ENCODE peak calls at places on chromosomes 5 and 9, in five cellular contexts. One of them, this sample, is unnamed.

GRCh38 chr9:131008563-131008908 is 438 bp upstream of the LAMC3 start:
- DNase-seq in pancreas: no peak
- DNase-seq in omental fat pad: no peak
- DNase-seq in adrenal gland: no peak
- DNase-seq in AG09319: no peak
- DNase-seq in this sample: no peak

GRCh38 chr5:77621440-77621839 is 17.1 kb downstream of the OTP start:
- DNase-seq in pancreas: no peak
- DNase-seq in adrenal gland: no peak
- DNase-seq in omental fat pad: no peak
- DNase-seq in AG09319: no peak
- DNase-seq in this sample: no peak

GRCh38 chr5:33153891-33154290 is 286.9 kb upstream of the TARS1 start:
- DNase-seq in AG09319: no peak
- DNase-seq in pancreas: no peak
- DNase-seq in adrenal gland: no peak
- DNase-seq in omental fat pad: no peak
- DNase-seq in this sample: no peak

GRCh38 chr5:132411382-132411925 is 41.9 kb downstream of the SLC22A5 start:
- DNase-seq in adrenal gland: peak; percentile 48
- DNase-seq in omental fat pad: no peak
- DNase-seq in pancreas: no peak
- DNase-seq in AG09319: no peak
- DNase-seq in this sample: peak; percentile 51

GRCh38 chr5:88183255-88183654 is 85.4 kb downstream of the TMEM161B start:
- DNase-seq in pancreas: no peak
- DNase-seq in AG09319: no peak
- DNase-seq in adrenal gland: no peak
- DNase-seq in omental fat pad: no peak
- DNase-seq in this sample: no peak

GRCh38 chr5:139495644-139496435 is 13.3 kb upstream of the STING1 start:
- DNase-seq in adrenal gland: no peak
- DNase-seq in AG09319: no peak
- DNase-seq in pancreas: no peak
- DNase-seq in omental fat pad: no peak
- DNase-seq in this sample: peak; percentile 83

GRCh38 chr5:37833990-37834389 is 5.9 kb downstream of the GDNF start:
- DNase-seq in adrenal gland: no peak
- DNase-seq in pancreas: no peak
- DNase-seq in omental fat pad: no peak
- DNase-seq in AG09319: no peak
- DNase-seq in this sample: no peak

GRCh38 chr5:160260881-160261815 is 31.8 kb downstream of the FABP6 start:
- DNase-seq in omental fat pad: no peak
- DNase-seq in adrenal gland: peak; percentile 60
- DNase-seq in AG09319: no peak
- DNase-seq in pancreas: no peak
- DNase-seq in this sample: no peak

GRCh38 chr5:14900661-14901461 is 29.3 kb upstream of the ANKH start:
- DNase-seq in omental fat pad: peak; percentile 32
- DNase-seq in AG09319: peak; percentile 39
- DNase-seq in adrenal gland: peak; percentile 41
- DNase-seq in pancreas: no peak
- DNase-seq in this sample: no peak

GRCh38 chr5:145981612-145982571 is 45.5 kb downstream of the SH3RF2 start:
- DNase-seq in omental fat pad: no peak
- DNase-seq in AG09319: no peak
- DNase-seq in adrenal gland: no peak
- DNase-seq in pancreas: no peak
- DNase-seq in this sample: no peak

GRCh38 chr9:6195714-6196360 is 19.8 kb upstream of the IL33 start:
- DNase-seq in adrenal gland: no peak
- DNase-seq in pancreas: no peak
- DNase-seq in AG09319: no peak
- DNase-seq in omental fat pad: no peak
- DNase-seq in this sample: no peak

GRCh38 chr9:7081065-7081600 is 323.4 kb downstream of the KDM4C start:
- DNase-seq in AG09319: no peak
- DNase-seq in adrenal gland: no peak
- DNase-seq in pancreas: no peak
- DNase-seq in omental fat pad: no peak
- DNase-seq in this sample: no peak

DNA sequence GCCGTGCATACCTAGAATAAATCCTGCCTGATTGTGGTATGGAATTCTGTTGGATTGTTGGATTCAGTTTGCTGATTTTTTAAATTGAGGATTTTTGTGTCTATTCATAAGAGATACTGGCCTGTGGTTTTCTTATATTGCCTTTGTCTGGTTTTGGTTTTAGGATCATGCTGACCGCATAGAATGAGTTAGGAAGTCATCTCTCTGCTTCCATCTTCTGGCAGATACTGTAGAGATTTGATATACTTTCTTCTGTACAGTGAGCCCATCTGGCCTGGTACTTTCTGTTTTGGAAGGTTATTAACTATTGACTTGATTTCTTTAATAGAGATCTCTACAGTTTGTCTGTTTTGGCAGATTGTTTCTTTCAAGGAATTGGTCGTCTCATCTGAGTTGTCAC is 14.7 kb downstream of the CEP72 start:
- DNase-seq in AG09319: no peak
- DNase-seq in pancreas: no peak
- DNase-seq in adrenal gland: no peak
- DNase-seq in omental fat pad: no peak
- DNase-seq in this sample: no peak
- TF ChIP-seq CTCF in AG09319: no peak
- TF ChIP-seq CTCF in pancreas: no peak
- TF ChIP-seq CTCF in adrenal gland: no peak
- TF ChIP-seq CTCF in omental fat pad: no peak
- TF ChIP-seq CTCF in this sample: no peak

GRCh38 chr9:16386579-16387077 is 483.8 kb downstream of the BNC2 start:
- DNase-seq in adrenal gland: no peak
- DNase-seq in AG09319: no peak
- DNase-seq in pancreas: no peak
- DNase-seq in omental fat pad: no peak
- DNase-seq in this sample: peak; percentile 7
- TF ChIP-seq CTCF in adrenal gland: no peak
- TF ChIP-seq CTCF in AG09319: no peak
- TF ChIP-seq CTCF in pancreas: no peak
- TF ChIP-seq CTCF in omental fat pad: no peak
- TF ChIP-seq CTCF in this sample: no peak

GRCh38 chr9:71355884-71356283 is 234.5 kb upstream of the TRPM3 start:
- DNase-seq in omental fat pad: no peak
- DNase-seq in AG09319: no peak
- DNase-seq in pancreas: no peak
- DNase-seq in adrenal gland: no peak
- DNase-seq in this sample: no peak
- TF ChIP-seq CTCF in omental fat pad: no peak
- TF ChIP-seq CTCF in AG09319: no peak
- TF ChIP-seq CTCF in pancreas: no peak
- TF ChIP-seq CTCF in adrenal gland: no peak
- TF ChIP-seq CTCF in this sample: no peak

GRCh38 chr5:65102826-65103673 is 334.3 kb downstream of the CWC27 start:
- DNase-seq in AG09319: no peak
- DNase-seq in adrenal gland: peak; percentile 62
- DNase-seq in omental fat pad: no peak
- DNase-seq in pancreas: peak; percentile 56
- DNase-seq in this sample: peak; percentile 42
- TF ChIP-seq CTCF in AG09319: peak; percentile 21
- TF ChIP-seq CTCF in adrenal gland: peak; percentile 30
- TF ChIP-seq CTCF in omental fat pad: no peak
- TF ChIP-seq CTCF in pancreas: no peak
- TF ChIP-seq CTCF in this sample: peak; percentile 9

GRCh38 chr5:55994998-55995914 is 493 bp upstream of the IL6ST start:
- DNase-seq in AG09319: peak; percentile 97
- DNase-seq in omental fat pad: peak; percentile 87
- DNase-seq in adrenal gland: peak; percentile 99
- DNase-seq in pancreas: peak; percentile 99
- DNase-seq in this sample: peak; percentile 98
- TF ChIP-seq CTCF in AG09319: no peak
- TF ChIP-seq CTCF in omental fat pad: no peak
- TF ChIP-seq CTCF in adrenal gland: no peak
- TF ChIP-seq CTCF in pancreas: peak; percentile 17
- TF ChIP-seq CTCF in this sample: no peak

GRCh38 chr5:24368121-24368520 is 276.7 kb downstream of the CDH10 start:
- DNase-seq in pancreas: no peak
- DNase-seq in omental fat pad: no peak
- DNase-seq in AG09319: no peak
- DNase-seq in adrenal gland: no peak
- DNase-seq in this sample: no peak
- TF ChIP-seq CTCF in pancreas: no peak
- TF ChIP-seq CTCF in omental fat pad: no peak
- TF ChIP-seq CTCF in AG09319: no peak
- TF ChIP-seq CTCF in adrenal gland: no peak
- TF ChIP-seq CTCF in this sample: no peak

DNA sequence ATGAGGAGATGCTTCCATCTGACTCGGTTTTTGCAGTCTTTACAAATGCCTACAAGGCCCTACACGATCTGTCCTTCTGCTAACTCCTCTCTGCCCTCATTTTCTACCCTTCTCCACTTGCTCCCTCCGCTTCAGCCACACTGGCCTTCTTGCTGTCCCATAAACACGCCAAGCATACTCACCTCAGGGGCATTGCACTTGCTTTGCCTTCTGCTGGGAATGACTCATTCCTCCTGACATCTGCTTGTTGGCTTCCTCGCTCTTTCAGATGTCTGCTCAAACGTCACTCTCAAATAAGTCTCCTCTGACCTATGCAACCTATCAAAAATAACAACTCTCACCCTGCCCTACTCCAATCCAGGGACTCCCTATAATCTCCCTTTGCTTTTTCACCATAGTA is 28.2 kb downstream of the CDC25C start:
- DNase-seq in adrenal gland: peak; percentile 23
- DNase-seq in pancreas: no peak
- DNase-seq in omental fat pad: no peak
- DNase-seq in AG09319: no peak
- DNase-seq in this sample: peak; percentile 71
- TF ChIP-seq CTCF in adrenal gland: no peak
- TF ChIP-seq CTCF in pancreas: no peak
- TF ChIP-seq CTCF in omental fat pad: no peak
- TF ChIP-seq CTCF in AG09319: no peak
- TF ChIP-seq CTCF in this sample: no peak

DNA sequence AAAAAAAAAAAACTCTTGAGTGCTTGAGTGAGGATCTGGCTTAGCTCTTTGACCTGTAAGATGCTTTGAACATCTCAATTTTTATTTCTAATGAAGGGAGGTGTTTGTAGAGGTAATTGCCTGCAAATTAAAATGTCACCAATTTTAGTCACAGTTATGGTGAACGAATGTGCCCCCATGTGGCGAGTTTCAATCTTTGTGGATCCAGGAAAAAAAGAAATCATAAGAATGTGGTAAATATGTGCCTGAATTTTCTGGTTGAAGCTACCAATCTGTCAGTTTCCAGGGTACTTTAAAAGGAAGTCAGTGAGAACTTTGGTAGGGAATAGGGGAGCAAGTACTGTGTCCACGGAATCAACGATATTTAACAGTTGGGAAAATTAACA is 1772.4 kb upstream of the CDH9 start:
- DNase-seq in adrenal gland: no peak
- DNase-seq in omental fat pad: no peak
- DNase-seq in pancreas: no peak
- DNase-seq in AG09319: no peak
- DNase-seq in this sample: no peak
- TF ChIP-seq CTCF in adrenal gland: no peak
- TF ChIP-seq CTCF in omental fat pad: no peak
- TF ChIP-seq CTCF in pancreas: no peak
- TF ChIP-seq CTCF in AG09319: no peak
- TF ChIP-seq CTCF in this sample: no peak